ENCODE peak calls at places on chromosome 12, in four cellular contexts. A is A549, O is K562, P is WTC11. C is an unnamed sample.

GRCh38 chr12:105418821-105419291 is 88.4 kb downstream of the C12orf75 start:
- DNase-seq in O (no peak), A (no peak), P (no peak), C (no peak)

GRCh38 chr12:120455302-120455701 is 9.1 kb downstream of the GATC start:
- DNase-seq in P (no peak), O (no peak), A (no peak), C (no peak)

GRCh38 chr12:114311966-114312365 is 94.0 kb downstream of the TBX5 start:
- DNase-seq in P (no peak), O (no peak), A (no peak), C (no peak)

GRCh38 chr12:40099423-40099853 is 6.4 kb downstream of the SLC2A13 start:
- DNase-seq in A (peak; percentile 7), O (peak; percentile 33), P (no peak), C (peak; percentile 10)

GRCh38 chr12:102879144-102879763 is 37.8 kb downstream of the PAH start:
- DNase-seq in O (peak; percentile 17), P (peak; percentile 51), A (peak; percentile 75), C (no peak)

GRCh38 chr12:123941485-123942276 is 30.9 kb downstream of the CCDC92 start:
- DNase-seq in A (no peak), O (no peak), P (no peak), C (no peak)

GRCh38 chr12:23854598-23854997 is 94.9 kb downstream of the SOX5 start:
- DNase-seq in P (no peak), O (no peak), A (no peak), C (no peak)

GRCh38 chr12:45010051-45010450 is 40.8 kb downstream of the DBX2 start:
- DNase-seq in P (no peak), O (no peak), A (no peak), C (no peak)

GRCh38 chr12:49791156-49791555 is 37.1 kb downstream of the NCKAP5L start:
- DNase-seq in A (no peak), O (no peak), P (no peak), C (no peak)

GRCh38 chr12:55707841-55708694 is at the start of gene ITGA7:
- DNase-seq in O (peak; percentile 86), A (peak; percentile 77), P (peak; percentile 97), C (no peak)

GRCh38 chr12:116598341-116599284 is 39.4 kb downstream of the MAP1LC3B2 start:
- DNase-seq in O (peak; percentile 73), A (no peak), P (no peak), C (no peak)

GRCh38 chr12:52178984-52179383 is 12.8 kb downstream of the KRT80 start:
- DNase-seq in P (no peak), A (no peak), O (no peak), C (no peak)

GRCh38 chr12:2307550-2307949 is 254.8 kb downstream of the CACNA1C start:
- DNase-seq in O (no peak), A (no peak), P (no peak), C (no peak)

GRCh38 chr12:116604883-116605641 is 45.9 kb downstream of the MAP1LC3B2 start:
- DNase-seq in P (no peak), O (no peak), A (no peak), C (no peak)

GRCh38 chr12:115384391-115384790 is 700.4 kb upstream of the TBX3 start:
- DNase-seq in P (no peak), A (no peak), O (no peak), C (no peak)

GRCh38 chr12:96420255-96420930 is 20.2 kb upstream of the CDK17 start:
- DNase-seq in P (no peak), O (no peak), A (no peak), C (no peak)

GRCh38 chr12:1529862-1530591 is 64.4 kb downstream of the FBXL14 start:
- DNase-seq in P (peak; percentile 42), A (no peak), O (peak; percentile 71), C (no peak)

GRCh38 chr12:47770086-47770726 is 2.8 kb upstream of the SLC48A1 start:
- DNase-seq in P (no peak), A (no peak), O (no peak), C (peak; percentile 35)

GRCh38 chr12:104672501-104673265 is 215.9 kb downstream of the CHST11 start:
- DNase-seq in A (peak; percentile 19), P (no peak), O (no peak), C (no peak)

GRCh38 chr12:16076553-16076952 is 165.4 kb downstream of the DERA start:
- DNase-seq in O (no peak), P (no peak), A (peak; percentile 28), C (peak; percentile 44)

GRCh38 chr12:111607239-111607638 is 8.1 kb upstream of the ATXN2 start:
- DNase-seq in P (no peak), A (no peak), O (no peak), C (no peak)

GRCh38 chr12:89507015-89507824 is 17.4 kb downstream of the GALNT4 start:
- DNase-seq in O (no peak), P (no peak), A (peak; percentile 29), C (peak; percentile 43)

GRCh38 chr12:124049451-124050094 is 76.6 kb downstream of the ZNF664 start:
- DNase-seq in A (no peak), P (no peak), O (no peak), C (no peak)

GRCh38 chr12:113095405-113095804 is 38.9 kb downstream of the DTX1 start:
- DNase-seq in O (no peak), A (no peak), P (no peak), C (no peak)

GRCh38 chr12:1939316-1939715 is 20.9 kb upstream of the CACNA2D4 start:
- DNase-seq in A (no peak), O (no peak), P (no peak), C (no peak)

GRCh38 chr12:2410490-2410889 is 357.7 kb downstream of the CACNA1C start:
- DNase-seq in P (no peak), O (no peak), A (no peak), C (no peak)

GRCh38 chr12:49545815-49546214 is 7.0 kb downstream of the KCNH3 start:
- DNase-seq in P (no peak), A (no peak), O (no peak), C (no peak)

GRCh38 chr12:124938606-124939427 is 24.4 kb upstream of the UBC start:
- DNase-seq in O (peak; percentile 39), A (no peak), P (peak; percentile 44), C (peak; percentile 78)

GRCh38 chr12:17203497-17203896 is 597.5 kb upstream of the LMO3 start:
- DNase-seq in A (no peak), O (no peak), P (no peak), C (no peak)

GRCh38 chr12:113190761-113191160 is 5.2 kb downstream of the RITA1 start:
- DNase-seq in O (peak; percentile 73), A (peak; percentile 76), P (no peak), C (peak; percentile 43)

GRCh38 chr12:113940357-113940756 is 25.8 kb downstream of the RBM19 start:
- DNase-seq in O (no peak), A (no peak), P (peak; percentile 34), C (no peak)

GRCh38 chr12:39061576-39061975 is 156.2 kb upstream of the CPNE8 start:
- DNase-seq in O (no peak), P (no peak), A (no peak), C (no peak)

GRCh38 chr12:80156306-80156705 is 57.0 kb downstream of the OTOGL start:
- DNase-seq in P (no peak), A (no peak), O (no peak), C (no peak)

GRCh38 chr12:111417784-111418593 is 12.3 kb downstream of the SH2B3 start:
- DNase-seq in A (no peak), P (no peak), O (no peak), C (no peak)

GRCh38 chr12:79690606-79691298 is at the start of gene PAWR:
- DNase-seq in A (peak; percentile 59), O (no peak), P (peak; percentile 90), C (peak; percentile 71)

GRCh38 chr12:96240656-96241055 is 46.5 kb downstream of the ELK3 start:
- DNase-seq in A (no peak), O (no peak), P (no peak), C (no peak)

GRCh38 chr12:89468648-89469326 is 55.8 kb downstream of the GALNT4 start:
- DNase-seq in P (no peak), A (no peak), O (no peak), C (no peak)

GRCh38 chr12:29783773-29784666 is at the start of gene TMTC1:
- DNase-seq in A (peak; percentile 27), O (no peak), P (peak; percentile 80), C (no peak)

DNA sequence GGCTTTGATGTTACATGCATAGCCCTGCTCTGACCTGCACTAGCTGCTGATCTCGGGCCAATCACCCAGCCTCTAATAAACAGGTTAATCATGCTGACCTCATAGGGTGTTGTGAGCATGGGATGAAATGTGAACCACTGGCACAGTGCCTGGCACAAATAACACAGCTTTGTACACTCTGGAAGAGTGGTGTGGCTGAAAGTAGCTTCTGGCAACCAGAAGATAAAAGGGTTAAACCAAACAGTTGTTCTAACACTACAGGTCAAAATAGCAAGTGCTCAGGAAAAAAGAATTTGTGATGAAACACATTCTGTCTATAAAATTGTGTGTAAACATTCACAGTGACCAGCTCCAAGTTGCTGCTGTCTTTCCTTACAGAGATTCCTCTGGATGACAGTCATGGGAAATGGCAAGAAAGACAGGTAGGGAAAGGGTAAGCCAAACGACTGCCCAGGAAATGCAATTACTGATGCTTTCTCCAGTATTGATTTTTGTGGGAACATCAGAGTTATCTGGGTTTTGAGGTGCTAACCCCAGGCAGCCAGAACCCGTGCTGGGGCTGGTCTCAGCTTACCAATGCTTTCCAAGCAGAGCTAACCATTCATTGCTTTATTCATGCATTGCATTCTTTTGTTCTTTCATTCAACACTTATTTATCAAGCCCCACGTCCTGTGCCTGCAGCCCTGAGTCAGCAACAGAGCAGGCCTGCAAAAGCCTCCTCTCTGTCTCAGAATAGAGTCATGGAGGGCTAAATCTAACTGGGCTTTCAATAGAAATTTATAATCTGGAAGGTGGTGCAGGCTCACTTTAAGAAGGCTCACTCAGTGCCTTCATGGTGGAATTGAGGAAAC is 38.1 kb upstream of the CAPRIN2 start:
- DNase-seq in A (no peak), O (no peak), P (no peak), C (peak; percentile 18)
- TF ChIP-seq HMGXB4 in A (no peak), O (no peak), P (no peak), C (no peak)

DNA sequence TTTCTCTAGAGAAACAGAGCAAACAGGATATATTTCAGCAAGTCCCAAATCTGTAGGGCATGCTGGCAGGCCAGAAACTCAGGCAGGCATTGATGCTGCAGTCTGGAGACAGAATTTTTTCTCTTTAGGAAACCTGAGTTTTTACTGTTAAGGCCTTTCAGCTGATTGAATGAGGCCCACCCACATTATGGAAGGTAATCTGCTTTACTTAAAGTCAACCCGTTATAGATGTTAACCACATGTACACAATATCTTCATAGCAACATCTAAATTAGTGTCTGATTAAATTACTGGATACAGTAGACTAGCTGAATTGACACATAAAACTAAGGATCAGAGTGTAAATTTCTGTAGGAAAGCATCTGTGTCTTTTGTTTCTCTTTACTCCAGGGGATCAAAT is 65.2 kb downstream of the SRGAP1 start:
- DNase-seq in O (no peak), A (no peak), P (no peak), C (no peak)
- TF ChIP-seq HMGXB4 in O (no peak), A (no peak), P (no peak), C (no peak)

DNA sequence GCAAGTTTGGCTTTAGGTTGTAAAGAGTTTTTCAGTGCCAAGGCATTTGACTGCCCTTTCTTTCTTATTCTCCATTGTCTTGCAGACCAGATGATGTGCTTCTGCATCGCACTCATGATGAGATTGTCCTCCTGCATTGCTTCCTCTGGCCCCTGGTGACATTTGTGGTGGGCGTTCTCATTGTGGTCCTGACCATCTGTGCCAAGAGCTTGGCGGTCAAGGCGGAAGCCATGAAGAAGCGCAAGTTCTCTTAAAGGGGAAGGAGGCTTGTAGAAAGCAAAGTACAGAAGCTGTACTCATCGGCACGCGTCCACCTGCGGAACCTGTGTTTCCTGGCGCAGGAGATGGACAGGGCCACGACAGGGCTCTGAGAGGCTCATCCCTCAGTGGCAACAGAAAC is 64.3 kb downstream of the KCNMB4 start:
- DNase-seq in O (no peak), A (no peak), P (no peak), C (no peak)
- TF ChIP-seq HMGXB4 in O (no peak), A (no peak), P (no peak), C (no peak)

GRCh38 chr12:53298154-53298553 is 1.3 kb upstream of the MYG1 start:
- DNase-seq in O (no peak), A (no peak), P (no peak), C (no peak)
- TF ChIP-seq HMGXB4 in O (no peak), A (no peak), P (no peak), C (no peak)